ENCODE peak calls at places on chromosomes 16 and 17, in six cellular contexts. Z is AG04449, W is cardiac fibroblast, F is left lung, X is ovary, T is mucosa of descending colon. I is an unnamed sample.

GRCh38 chr17:75909051-75909811 is 4.5 kb upstream of the MRPL38 start:
- DNase-seq in Z (no peak), W (no peak), F (no peak), X (no peak), T (no peak), I (no peak)

GRCh38 chr17:32769846-32770245 is 107.1 kb downstream of the MYO1D start:
- DNase-seq in Z (no peak), W (peak), F (no peak), X (no peak), T (no peak), I (no peak)

GRCh38 chr17:1606352-1606985 is 22.2 kb downstream of the SLC43A2 start:
- DNase-seq in Z (no peak), W (no peak), F (no peak), X (no peak), T (no peak), I (no peak)

GRCh38 chr16:11296706-11297491 is 15.8 kb upstream of the PRM1 start:
- DNase-seq in Z (no peak), W (no peak), F (no peak), X (no peak), T (no peak), I (no peak)

GRCh38 chr17:1515640-1516402 is 591 bp downstream of the INPP5K start:
- DNase-seq in Z (peak), W (peak), F (peak), X (no peak), T (no peak), I (peak)

GRCh38 chr16:56576585-56577299 is 11.9 kb downstream of the MT4 start:
- DNase-seq in Z (no peak), W (peak), F (peak), X (peak), T (peak), I (peak)

GRCh38 chr17:32445976-32446375 is 1.7 kb downstream of the PSMD11 start:
- DNase-seq in Z (no peak), W (peak), F (no peak), X (no peak), T (no peak), I (no peak)

GRCh38 chr17:15048933-15049539 is 216.1 kb downstream of the PMP22 start:
- DNase-seq in Z (no peak), W (no peak), F (no peak), X (no peak), T (no peak), I (no peak)

GRCh38 chr17:2025622-2026309 is 632 bp upstream of the RTN4RL1 start:
- DNase-seq in Z (no peak), W (peak), F (peak), X (peak), T (peak), I (peak)

GRCh38 chr17:46940692-46941404 is 17.9 kb downstream of the GOSR2 start:
- DNase-seq in Z (no peak), W (peak), F (peak), X (peak), T (peak), I (peak)

GRCh38 chr17:59154335-59154720 is 658 bp downstream of the SKA2 start:
- DNase-seq in Z (no peak), W (peak), F (peak), X (peak), T (peak), I (peak)

GRCh38 chr16:86126891-86127290 is 227.9 kb downstream of the IRF8 start:
- DNase-seq in Z (no peak), W (no peak), F (no peak), X (no peak), T (no peak), I (no peak)

GRCh38 chr16:1437606-1438005 is 6.7 kb downstream of the PERCC1 start:
- DNase-seq in Z (no peak), W (no peak), F (no peak), X (no peak), T (no peak), I (no peak)

GRCh38 chr17:48997827-48998556 is 807 bp downstream of the IGF2BP1 start:
- DNase-seq in Z (no peak), W (no peak), F (no peak), X (no peak), T (no peak), I (no peak)

GRCh38 chr16:8859913-8860881 is 8.6 kb downstream of the CARHSP1 start:
- DNase-seq in Z (no peak), W (peak), F (peak), X (peak), T (peak), I (no peak)

GRCh38 chr17:9859781-9860180 is 34.1 kb downstream of the GLP2R start:
- DNase-seq in Z (no peak), W (no peak), F (no peak), X (no peak), T (no peak), I (no peak)

GRCh38 chr17:29569245-29569950 is 897 bp downstream of the TP53I13 start:
- DNase-seq in Z (no peak), W (peak), F (no peak), X (no peak), T (peak), I (no peak)

GRCh38 chr17:62819511-62820221 is 11.6 kb upstream of the MARCHF10 start:
- DNase-seq in Z (peak), W (peak), F (peak), X (no peak), T (peak), I (no peak)

GRCh38 chr16:1364510-1364909 is 12.8 kb downstream of the GNPTG start:
- DNase-seq in Z (no peak), W (no peak), F (no peak), X (no peak), T (no peak), I (no peak)

GRCh38 chr17:64120159-64120558 is 9.8 kb downstream of the ERN1 start:
- DNase-seq in Z (no peak), W (no peak), F (no peak), X (no peak), T (no peak), I (no peak)

GRCh38 chr16:31242197-31242596 is 17.6 kb upstream of the ITGAM start:
- DNase-seq in Z (no peak), W (no peak), F (no peak), X (no peak), T (no peak), I (no peak)

GRCh38 chr16:89166696-89167424 is 4.7 kb upstream of the CDH15 start:
- DNase-seq in Z (no peak), W (peak), F (no peak), X (no peak), T (no peak), I (no peak)

GRCh38 chr16:53235851-53236250 is 181.1 kb downstream of the CHD9 start:
- DNase-seq in Z (no peak), W (peak), F (no peak), X (no peak), T (no peak), I (no peak)

GRCh38 chr17:21228845-21229244 is 14.9 kb upstream of the TMEM11 start:
- DNase-seq in Z (no peak), W (no peak), F (no peak), X (no peak), T (no peak), I (no peak)

GRCh38 chr16:278863-279366 is 1.5 kb upstream of the ARHGDIG start:
- DNase-seq in Z (no peak), W (peak), F (no peak), X (no peak), T (no peak), I (peak)

GRCh38 chr16:72099377-72099818 is 5.8 kb downstream of the DHX38 start:
- DNase-seq in Z (no peak), W (peak), F (no peak), X (no peak), T (no peak), I (peak)

GRCh38 chr17:17387017-17387416 is 83.8 kb downstream of the NT5M start:
- DNase-seq in Z (no peak), W (no peak), F (no peak), X (no peak), T (peak), I (peak)

GRCh38 chr16:75260856-75261589 is 9.6 kb upstream of the BCAR1 start:
- DNase-seq in Z (no peak), W (no peak), F (no peak), X (no peak), T (no peak), I (no peak)

GRCh38 chr16:55280622-55281021 is 43.4 kb upstream of the IRX6 start:
- DNase-seq in Z (no peak), W (no peak), F (no peak), X (no peak), T (no peak), I (no peak)

GRCh38 chr16:65118866-65119265 is 3.0 kb downstream of the CDH11 start:
- DNase-seq in Z (no peak), W (peak), F (no peak), X (no peak), T (no peak), I (no peak)

GRCh38 chr16:31007684-31008083 is 2.8 kb downstream of the STX1B start:
- DNase-seq in Z (no peak), W (no peak), F (no peak), X (no peak), T (no peak), I (no peak)

GRCh38 chr16:27824786-27825185 is 238.7 kb downstream of the GSG1L start:
- DNase-seq in Z (no peak), W (no peak), F (no peak), X (no peak), T (no peak), I (no peak)

GRCh38 chr16:73768786-73769203 is 527.8 kb upstream of the PSMD7 start:
- DNase-seq in Z (no peak), W (peak), F (no peak), X (peak), T (no peak), I (no peak)

GRCh38 chr17:79798296-79799173 is 1.7 kb upstream of the CBX8 start:
- DNase-seq in Z (no peak), W (no peak), F (no peak), X (no peak), T (no peak), I (no peak)

GRCh38 chr17:7841309-7841621 is 7.2 kb downstream of the KDM6B start:
- DNase-seq in Z (no peak), W (no peak), F (no peak), X (no peak), T (no peak), I (no peak)

GRCh38 chr16:68475071-68475470 is 26.8 kb upstream of the SMPD3 start:
- DNase-seq in Z (no peak), W (no peak), F (peak), X (no peak), T (no peak), I (peak)

GRCh38 chr16:28308794-28309535 is 16.6 kb downstream of the SBK1 start:
- DNase-seq in Z (no peak), W (no peak), F (no peak), X (no peak), T (no peak), I (no peak)

GRCh38 chr16:9526791-9527190 is 435.3 kb downstream of the HAPSTR1 start:
- DNase-seq in Z (no peak), W (no peak), F (no peak), X (no peak), T (no peak), I (no peak)

GRCh38 chr17:49290690-49291326 is 60.2 kb upstream of the PHOSPHO1 start:
- DNase-seq in Z (peak), W (peak), F (no peak), X (no peak), T (no peak), I (peak)

GRCh38 chr16:82011199-82011641 is at the start of gene SDR42E1:
- DNase-seq in Z (no peak), W (no peak), F (peak), X (no peak), T (peak), I (peak)

GRCh38 chr17:18921912-18922451 is 30.0 kb upstream of the SLC5A10 start:
- DNase-seq in Z (no peak), W (peak), F (no peak), X (no peak), T (no peak), I (peak)

GRCh38 chr17:18919963-18920362 is 32.0 kb upstream of the SLC5A10 start:
- DNase-seq in Z (no peak), W (no peak), F (no peak), X (no peak), T (no peak), I (peak)

GRCh38 chr17:18917506-18918032 is 34.4 kb upstream of the SLC5A10 start:
- DNase-seq in Z (no peak), W (no peak), F (no peak), X (no peak), T (no peak), I (no peak)

GRCh38 chr17:18921485-18921884 is 30.5 kb upstream of the SLC5A10 start:
- DNase-seq in Z (no peak), W (no peak), F (no peak), X (no peak), T (no peak), I (no peak)

GRCh38 chr17:18920911-18921441 is 31.0 kb upstream of the SLC5A10 start:
- DNase-seq in Z (no peak), W (peak), F (no peak), X (no peak), T (no peak), I (no peak)
- H3K4me3 ChIP-seq in Z (no peak), W (no peak), F (no peak), X (no peak), T (no peak), I (no peak)

GRCh38 chr16:87602821-87603683 is 744 bp downstream of the JPH3 start:
- DNase-seq in Z (no peak), W (no peak), F (no peak), X (no peak), T (peak), I (no peak)
- H3K4me3 ChIP-seq in Z (no peak), W (no peak), F (no peak), X (no peak), T (no peak), I (no peak)

GRCh38 chr17:68019336-68019674 is 16.2 kb upstream of the KPNA2 start:
- DNase-seq in Z (no peak), W (no peak), F (no peak), X (no peak), T (no peak), I (no peak)
- H3K4me3 ChIP-seq in Z (no peak), W (no peak), F (no peak), X (no peak), T (no peak), I (no peak)

GRCh38 chr17:44112284-44113280 is 10.9 kb downstream of the HDAC5 start:
- DNase-seq in Z (no peak), W (no peak), F (no peak), X (peak), T (no peak), I (no peak)

GRCh38 chr17:44110011-44110686 is 13.3 kb downstream of the HDAC5 start:
- DNase-seq in Z (no peak), W (no peak), F (no peak), X (no peak), T (no peak), I (no peak)

GRCh38 chr17:44109312-44109630 is 14.2 kb downstream of the HDAC5 start:
- DNase-seq in Z (no peak), W (no peak), F (no peak), X (no peak), T (no peak), I (no peak)

GRCh38 chr17:44111777-44112176 is 11.7 kb downstream of the HDAC5 start:
- DNase-seq in Z (no peak), W (no peak), F (no peak), X (peak), T (no peak), I (no peak)

GRCh38 chr17:44110823-44111633 is 12.4 kb downstream of the HDAC5 start:
- DNase-seq in Z (peak), W (peak), F (peak), X (peak), T (peak), I (peak)
- H3K4me3 ChIP-seq in Z (peak), W (peak), F (peak), X (peak), T (no peak), I (peak)

GRCh38 chr17:81329927-81330883 is 35.1 kb upstream of the SLC38A10 start:
- DNase-seq in Z (no peak), W (no peak), F (no peak), X (no peak), T (no peak), I (peak)
- H3K4me3 ChIP-seq in Z (no peak), W (no peak), F (no peak), X (no peak), T (no peak), I (no peak)

GRCh38 chr17:81470944-81471803 is 41.4 kb downstream of the ACTG1 start:
- DNase-seq in Z (no peak), W (peak), F (no peak), X (no peak), T (no peak), I (no peak)
- H3K4me3 ChIP-seq in Z (no peak), W (no peak), F (no peak), X (peak), T (no peak), I (no peak)

GRCh38 chr16:23690771-23691482 is 12.2 kb downstream of the PLK1 start:
- DNase-seq in Z (no peak), W (no peak), F (no peak), X (no peak), T (no peak), I (no peak)

GRCh38 chr16:23694707-23695373 is 16.2 kb downstream of the PLK1 start:
- DNase-seq in Z (no peak), W (peak), F (no peak), X (no peak), T (no peak), I (no peak)

GRCh38 chr16:23692190-23692837 is 13.6 kb downstream of the PLK1 start:
- DNase-seq in Z (no peak), W (no peak), F (no peak), X (no peak), T (no peak), I (no peak)

GRCh38 chr16:23689442-23690187 is 10.9 kb downstream of the PLK1 start:
- DNase-seq in Z (no peak), W (no peak), F (no peak), X (no peak), T (no peak), I (no peak)

DNA sequence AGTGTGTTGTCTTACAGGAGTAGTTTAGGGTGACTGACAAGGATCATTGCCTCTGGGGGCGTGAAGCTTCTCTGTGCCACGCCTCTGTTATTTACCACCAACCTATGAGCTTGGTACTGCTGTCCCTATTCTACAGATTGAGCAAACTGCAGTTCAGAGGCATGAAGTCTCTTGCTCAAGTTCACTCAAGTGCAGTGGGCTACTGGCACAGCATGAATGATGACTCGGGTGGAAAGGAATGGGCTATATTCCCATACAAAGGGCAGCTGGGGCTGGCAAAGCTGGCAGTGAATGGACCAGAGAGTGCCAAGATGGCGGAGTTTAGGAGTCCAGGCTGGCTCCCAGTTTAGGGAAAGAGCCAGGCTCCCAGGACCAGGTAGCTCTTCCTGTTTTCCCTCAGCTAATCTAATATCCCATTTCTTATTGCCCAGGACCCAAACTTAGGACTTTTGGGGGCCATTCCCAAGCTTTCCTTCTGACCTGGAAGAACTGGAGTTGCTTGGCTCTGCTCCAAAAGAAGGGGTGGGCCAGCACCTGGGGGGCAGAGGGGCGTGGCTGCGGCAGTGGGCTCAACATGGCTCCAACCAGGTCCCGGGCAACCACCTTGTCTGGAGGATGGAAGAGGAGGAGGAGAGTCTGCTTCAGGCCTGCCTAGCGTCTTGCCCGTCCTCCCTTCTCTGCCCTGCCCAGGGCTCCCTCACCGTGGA is 12.9 kb downstream of the PLK1 start:
- DNase-seq in Z (no peak), W (peak), F (no peak), X (no peak), T (no peak), I (no peak)
- H3K4me3 ChIP-seq in Z (no peak), W (no peak), F (no peak), X (no peak), T (no peak), I (no peak)

I was measured in small intestine.